ENCODE peak calls at places on chromosomes 5 and 9, in ten cellular contexts. O, X, C, R, T, M, L, V, B and E are unnamed samples.

GRCh38 chr9:98641675-98642074 is 67.1 kb downstream of the GABBR2 start:
- DNase-seq in O (no peak), X (no peak), C (no peak), R (no peak), T (no peak), M (no peak), L (no peak), V (no peak), B (no peak), E (no peak)

GRCh38 chr9:127586537-127586936 is 25.5 kb upstream of the STXBP1 start:
- DNase-seq in O (peak; percentile 86), X (peak; percentile 84), C (no peak), R (peak; percentile 94), T (peak; percentile 75), M (peak; percentile 46), L (peak; percentile 85), V (peak; percentile 54), B (peak; percentile 81), E (peak; percentile 90)

GRCh38 chr5:119022017-119022745 is 33.8 kb upstream of the DTWD2 start:
- DNase-seq in O (peak; percentile 63), X (peak; percentile 71), C (no peak), R (peak; percentile 17), T (no peak), M (no peak), L (no peak), V (no peak), B (peak; percentile 18), E (peak; percentile 57)

GRCh38 chr9:134408939-134409737 is 82.9 kb downstream of the RXRA start:
- DNase-seq in O (no peak), X (no peak), C (no peak), R (no peak), T (no peak), M (no peak), L (no peak), V (no peak), B (no peak), E (no peak)

GRCh38 chr9:136312436-136312835 is 8.5 kb upstream of the CCDC187 start:
- DNase-seq in O (peak; percentile 53), X (peak; percentile 68), C (no peak), R (peak; percentile 69), T (no peak), M (peak; percentile 28), L (peak; percentile 31), V (peak; percentile 39), B (peak; percentile 74), E (peak; percentile 90)

GRCh38 chr5:44022622-44023021 is 366.6 kb downstream of the FGF10 start:
- DNase-seq in O (no peak), X (no peak), C (no peak), R (no peak), T (no peak), M (no peak), L (no peak), V (no peak), B (no peak), E (no peak)

GRCh38 chr9:74645007-74645639 is 148.0 kb downstream of the RORB start:
- DNase-seq in O (peak; percentile 28), X (no peak), C (peak; percentile 7), R (peak; percentile 44), T (no peak), M (no peak), L (no peak), V (no peak), B (no peak), E (peak; percentile 5)

GRCh38 chr9:29211681-29212589 is 1638.7 kb upstream of the C9orf72 start:
- DNase-seq in O (peak; percentile 35), X (peak; percentile 4), C (no peak), R (peak; percentile 85), T (peak; percentile 42), M (no peak), L (peak; percentile 22), V (peak; percentile 26), B (peak; percentile 56), E (peak; percentile 68)

GRCh38 chr5:61159841-61160240 is 2.4 kb downstream of the SMIM15 start:
- DNase-seq in O (peak; percentile 53), X (peak; percentile 62), C (no peak), R (no peak), T (no peak), M (no peak), L (no peak), V (no peak), B (no peak), E (no peak)

GRCh38 chr5:138831703-138832102 is 43.4 kb downstream of the LRRTM2 start:
- DNase-seq in O (no peak), X (no peak), C (no peak), R (no peak), T (no peak), M (no peak), L (no peak), V (no peak), B (no peak), E (no peak)

GRCh38 chr5:43711496-43711895 is 108.5 kb downstream of the NNT start:
- DNase-seq in O (peak; percentile 68), X (peak; percentile 11), C (peak; percentile 4), R (no peak), T (no peak), M (no peak), L (no peak), V (no peak), B (no peak), E (peak; percentile 31)

GRCh38 chr5:60535198-60535597 is 164.8 kb downstream of the DEPDC1B start:
- DNase-seq in O (no peak), X (no peak), C (no peak), R (no peak), T (no peak), M (no peak), L (no peak), V (no peak), B (no peak), E (no peak)

GRCh38 chr5:135323227-135323626 is 75.8 kb downstream of the MACROH2A1 start:
- DNase-seq in O (no peak), X (no peak), C (no peak), R (no peak), T (no peak), M (no peak), L (no peak), V (no peak), B (no peak), E (no peak)

GRCh38 chr9:107314763-107315162 is 31.7 kb downstream of the RAD23B start:
- DNase-seq in O (no peak), X (no peak), C (no peak), R (no peak), T (no peak), M (no peak), L (no peak), V (no peak), B (no peak), E (no peak)

GRCh38 chr5:16178745-16179372 is 732 bp downstream of the MARCHF11 start:
- DNase-seq in O (peak; percentile 78), X (peak; percentile 51), C (no peak), R (peak; percentile 93), T (peak; percentile 79), M (no peak), L (peak; percentile 44), V (no peak), B (no peak), E (peak; percentile 43)
- TF ChIP-seq CTCF in O (no peak), X (no peak), C (no peak), R (peak; percentile 4), T (no peak), M (no peak), L (no peak), V (no peak), B (no peak), E (no peak)

GRCh38 chr9:15510789-15511575 is at the start of gene PSIP1:
- DNase-seq in O (peak; percentile 92), X (peak; percentile 95), C (peak; percentile 65), R (peak; percentile 87), T (peak; percentile 66), M (peak; percentile 82), L (peak; percentile 83), V (peak; percentile 89), B (peak; percentile 60), E (peak; percentile 84)

GRCh38 chr9:15512889-15513288 is 2.1 kb upstream of the PSIP1 start:
- DNase-seq in O (no peak), X (no peak), C (no peak), R (no peak), T (no peak), M (no peak), L (no peak), V (no peak), B (no peak), E (no peak)

GRCh38 chr9:15513335-15513734 is 2.6 kb upstream of the PSIP1 start:
- DNase-seq in O (peak; percentile 45), X (peak; percentile 36), C (peak; percentile 41), R (no peak), T (no peak), M (no peak), L (no peak), V (no peak), B (peak; percentile 21), E (peak; percentile 11)

GRCh38 chr9:15509931-15510788 is 610 bp downstream of the PSIP1 start:
- DNase-seq in O (peak; percentile 41), X (peak; percentile 36), C (no peak), R (peak; percentile 57), T (peak; percentile 23), M (peak; percentile 57), L (peak; percentile 47), V (peak; percentile 71), B (peak; percentile 27), E (peak; percentile 32)

GRCh38 chr9:15512204-15512603 is 1.4 kb upstream of the PSIP1 start:
- DNase-seq in O (no peak), X (no peak), C (no peak), R (no peak), T (no peak), M (no peak), L (no peak), V (no peak), B (no peak), E (no peak)
- H3K27ac ChIP-seq in O (no peak overlapping the region), X (no peak overlapping the region), C (no peak overlapping the region), R (no peak overlapping the region), T (no peak overlapping the region), M (peak overlapping the region; percentile 18), L (no peak overlapping the region), V (no peak overlapping the region), B (peak overlapping the region; percentile 99), E (no peak overlapping the region)

GRCh38 chr9:118223111-118223510 is 518.9 kb downstream of the TLR4 start:
- DNase-seq in O (no peak), X (no peak), C (no peak), R (no peak), T (no peak), M (no peak), L (no peak), V (no peak), B (no peak), E (no peak)

DNA sequence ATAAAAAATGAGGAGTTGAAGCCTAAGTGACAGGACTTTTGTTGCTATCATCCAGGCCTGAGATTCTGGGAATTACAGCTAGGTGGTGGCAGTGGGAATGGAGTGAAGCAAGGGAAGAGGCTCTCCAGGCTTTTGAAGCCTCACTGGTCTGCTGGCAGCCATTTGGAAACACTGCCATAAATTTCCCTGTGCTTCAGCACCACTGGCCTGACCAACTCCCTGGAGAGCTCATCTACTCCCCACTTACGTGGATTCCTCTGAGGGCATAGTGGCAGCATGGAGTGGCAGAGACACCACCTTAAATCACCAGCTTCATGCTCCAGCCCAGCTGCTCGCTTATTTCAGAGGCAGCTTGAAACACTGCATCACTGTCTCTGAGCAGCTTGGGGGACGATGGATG is 518.2 kb downstream of the TLR4 start:
- DNase-seq in O (no peak), X (no peak), C (no peak), R (peak; percentile 20), T (no peak), M (no peak), L (no peak), V (no peak), B (no peak), E (no peak)
- TF ChIP-seq CTCF in O (no peak), X (no peak), C (no peak), R (no peak), T (no peak), M (no peak), L (no peak), V (no peak), B (no peak), E (no peak)

GRCh38 chr5:29017501-29017900 is 1979.1 kb upstream of the CDH9 start:
- DNase-seq in O (no peak), X (no peak), C (no peak), R (no peak), T (no peak), M (no peak), L (no peak), V (no peak), B (no peak), E (no peak)
- H3K27ac ChIP-seq in O (no peak overlapping the region), X (no peak overlapping the region), C (no peak overlapping the region), R (no peak overlapping the region), T (no peak overlapping the region), M (no peak overlapping the region), L (no peak overlapping the region), V (no peak overlapping the region), B (no peak overlapping the region), E (no peak overlapping the region)